ENCODE peak calls at places on chromosomes 16 and 17, in four cellular contexts. One of them, this sample, is unnamed.

GRCh38 chr16:1050921-1051320 is 21.6 kb upstream of the SSTR5 start:
- DNase-seq in neuronal stem cell: no peak
- DNase-seq in activated CD4-positive, alpha-beta T cell treated with anti-CD3 and anti-CD28 coated beads for 1 hour: no peak
- DNase-seq in tibial nerve: no peak
- DNase-seq in this sample: no peak

GRCh38 chr17:16285646-16286008 is 67.6 kb downstream of the CENPV start:
- DNase-seq in activated CD4-positive, alpha-beta T cell treated with anti-CD3 and anti-CD28 coated beads for 1 hour: no peak
- DNase-seq in neuronal stem cell: no peak
- DNase-seq in tibial nerve: no peak
- DNase-seq in this sample: no peak

GRCh38 chr17:80844418-80844990 is 147.1 kb upstream of the CHMP6 start:
- DNase-seq in activated CD4-positive, alpha-beta T cell treated with anti-CD3 and anti-CD28 coated beads for 1 hour: no peak
- DNase-seq in tibial nerve: no peak
- DNase-seq in neuronal stem cell: no peak
- DNase-seq in this sample: no peak

GRCh38 chr16:81313731-81314602 is 795 bp upstream of the GAN start:
- DNase-seq in activated CD4-positive, alpha-beta T cell treated with anti-CD3 and anti-CD28 coated beads for 1 hour: no peak
- DNase-seq in tibial nerve: no peak
- DNase-seq in neuronal stem cell: peak
- DNase-seq in this sample: no peak

GRCh38 chr16:188674-189073 is 8.4 kb downstream of the HBQ1 start:
- DNase-seq in neuronal stem cell: no peak
- DNase-seq in tibial nerve: no peak
- DNase-seq in activated CD4-positive, alpha-beta T cell treated with anti-CD3 and anti-CD28 coated beads for 1 hour: peak
- DNase-seq in this sample: no peak

GRCh38 chr16:13873835-13874438 is 46.0 kb upstream of the ERCC4 start:
- DNase-seq in neuronal stem cell: peak
- DNase-seq in activated CD4-positive, alpha-beta T cell treated with anti-CD3 and anti-CD28 coated beads for 1 hour: no peak
- DNase-seq in tibial nerve: no peak
- DNase-seq in this sample: no peak

GRCh38 chr17:44925731-44926697 is 10.7 kb upstream of the GFAP start:
- DNase-seq in neuronal stem cell: no peak
- DNase-seq in tibial nerve: no peak
- DNase-seq in activated CD4-positive, alpha-beta T cell treated with anti-CD3 and anti-CD28 coated beads for 1 hour: no peak
- DNase-seq in this sample: no peak

GRCh38 chr16:14302031-14302398 is 230.9 kb downstream of the MRTFB start:
- DNase-seq in activated CD4-positive, alpha-beta T cell treated with anti-CD3 and anti-CD28 coated beads for 1 hour: no peak
- DNase-seq in tibial nerve: no peak
- DNase-seq in neuronal stem cell: no peak
- DNase-seq in this sample: peak

GRCh38 chr17:73391331-73392265 is 79.8 kb upstream of the CDC42EP4 start:
- DNase-seq in neuronal stem cell: no peak
- DNase-seq in tibial nerve: no peak
- DNase-seq in activated CD4-positive, alpha-beta T cell treated with anti-CD3 and anti-CD28 coated beads for 1 hour: no peak
- DNase-seq in this sample: no peak

This sample was measured in lower leg skin.